ENCODE peak calls at places on chromosomes 1 and 21, in seven cellular contexts. F is left ventricle myocardium inferior; O is CD8-positive, alpha-beta T cell; P is mucosa of gallbladder; V is endothelial cell of umbilical vein; Y is posterior cingulate gyrus; D is activated CD8-positive, alpha-beta memory T cell treated with anti-CD3 and anti-CD28 coated beads for 48 hours. Q is an unnamed sample.

GRCh38 chr1:74195339-74195738 is 2.6 kb downstream of the LRRIQ3 start:
- DNase-seq in F (no peak), O (no peak), P (no peak), V (no peak), Y (no peak), D (no peak), Q (no peak)

GRCh38 chr1:183908095-183908494 is 103.2 kb downstream of the RGL1 start:
- DNase-seq in F (no peak), O (no peak), P (no peak), V (no peak), Y (no peak), D (no peak), Q (no peak)

GRCh38 chr1:226476657-226477319 is 68.9 kb upstream of the PARP1 start:
- DNase-seq in F (no peak), O (no peak), P (no peak), V (no peak), Y (no peak), D (no peak), Q (no peak)

GRCh38 chr21:45105906-45106485 is 31.6 kb downstream of the ADARB1 start:
- DNase-seq in F (no peak), O (no peak), P (no peak), V (no peak), Y (no peak), D (no peak), Q (no peak)

GRCh38 chr21:36542312-36543101 is 62.6 kb upstream of the CLDN14 start:
- DNase-seq in F (no peak), O (no peak), P (no peak), V (no peak), Y (no peak), D (no peak), Q (no peak)

GRCh38 chr1:235586992-235587391 is 62.6 kb downstream of the GNG4 start:
- DNase-seq in F (no peak), O (no peak), P (no peak), V (no peak), Y (no peak), D (no peak), Q (no peak)

GRCh38 chr1:205570796-205571537 is 60.8 kb downstream of the ELK4 start:
- DNase-seq in F (no peak), O (no peak), P (no peak), V (no peak), Y (no peak), D (no peak), Q (no peak)

GRCh38 chr1:19811206-19811851 is 3.8 kb downstream of the RNF186 start:
- DNase-seq in F (peak), O (no peak), P (peak), V (peak), Y (no peak), D (peak), Q (peak)

GRCh38 chr1:58652351-58653184 is 47.3 kb downstream of the MYSM1 start:
- DNase-seq in F (peak), O (peak), P (peak), V (peak), Y (peak), D (no peak), Q (peak)

GRCh38 chr1:32944180-32944579 is 20.4 kb downstream of the RNF19B start:
- DNase-seq in F (no peak), O (no peak), P (no peak), V (no peak), Y (no peak), D (no peak), Q (no peak)

GRCh38 chr21:30268608-30269197 is 14.0 kb downstream of the KRTAP24-1 start:
- DNase-seq in F (no peak), O (no peak), P (no peak), V (no peak), Y (no peak), D (no peak), Q (no peak)

GRCh38 chr1:3631330-3631729 is 6.5 kb downstream of the TPRG1L start:
- DNase-seq in F (no peak), O (no peak), P (no peak), V (no peak), Y (no peak), D (no peak), Q (no peak)

GRCh38 chr1:163589735-163590134 is 268.0 kb downstream of the NUF2 start:
- DNase-seq in F (no peak), O (no peak), P (no peak), V (no peak), Y (no peak), D (no peak), Q (no peak)

GRCh38 chr1:245901037-245901436 is 606.0 kb downstream of the SMYD3 start:
- DNase-seq in F (no peak), O (no peak), P (no peak), V (no peak), Y (no peak), D (no peak), Q (peak)

GRCh38 chr21:25489673-25490072 is 117.6 kb downstream of the MRPL39 start:
- DNase-seq in F (no peak), O (no peak), P (no peak), V (no peak), Y (no peak), D (no peak), Q (no peak)

GRCh38 chr1:109622103-109622892 is 2.7 kb downstream of the AMPD2 start:
- DNase-seq in F (no peak), O (no peak), P (no peak), V (no peak), Y (no peak), D (no peak), Q (no peak)

GRCh38 chr1:174875306-174875705 is 124.4 kb upstream of the CACYBP start:
- DNase-seq in F (no peak), O (no peak), P (peak), V (no peak), Y (no peak), D (no peak), Q (no peak)

GRCh38 chr1:61141288-61142044 is 59.1 kb downstream of the NFIA start:
- DNase-seq in F (no peak), O (no peak), P (no peak), V (peak), Y (no peak), D (no peak), Q (peak)

GRCh38 chr1:203369666-203370065 is 18.7 kb upstream of the FMOD start:
- DNase-seq in F (no peak), O (no peak), P (no peak), V (no peak), Y (no peak), D (no peak), Q (no peak)

GRCh38 chr1:51313268-51313852 is 17.0 kb downstream of the TTC39A start:
- DNase-seq in F (no peak), O (no peak), P (no peak), V (peak), Y (no peak), D (no peak), Q (no peak)

GRCh38 chr1:14769486-14770274 is 171.2 kb downstream of the KAZN start:
- DNase-seq in F (no peak), O (no peak), P (no peak), V (no peak), Y (no peak), D (no peak), Q (no peak)

GRCh38 chr1:78565393-78565792 is 54.9 kb upstream of the IFI44L start:
- DNase-seq in F (no peak), O (no peak), P (no peak), V (no peak), Y (no peak), D (no peak), Q (no peak)

GRCh38 chr1:40618108-40618507 is 47.4 kb downstream of the RIMS3 start:
- DNase-seq in F (no peak), O (no peak), P (no peak), V (no peak), Y (no peak), D (no peak), Q (no peak)

GRCh38 chr21:31555741-31556191 is 103.7 kb upstream of the SOD1 start:
- DNase-seq in F (no peak), O (no peak), P (no peak), V (no peak), Y (no peak), D (no peak), Q (no peak)

GRCh38 chr1:160078392-160079195 is 2.7 kb upstream of the KCNJ9 start:
- DNase-seq in F (no peak), O (peak), P (no peak), V (peak), Y (peak), D (peak), Q (peak)

GRCh38 chr1:220313576-220313975 is 41.3 kb upstream of the RAB3GAP2 start:
- DNase-seq in F (no peak), O (no peak), P (no peak), V (no peak), Y (no peak), D (no peak), Q (no peak)

GRCh38 chr1:161096514-161096913 is 1.6 kb upstream of the KLHDC9 start:
- DNase-seq in F (peak), O (no peak), P (no peak), V (no peak), Y (no peak), D (no peak), Q (peak)

GRCh38 chr1:31714442-31715096 is 10.8 kb upstream of the COL16A1 start:
- DNase-seq in F (peak), O (no peak), P (peak), V (peak), Y (no peak), D (no peak), Q (peak)

GRCh38 chr1:2640626-2641025 is 7.8 kb upstream of the MMEL1 start:
- DNase-seq in F (no peak), O (no peak), P (no peak), V (no peak), Y (no peak), D (no peak), Q (no peak)

GRCh38 chr1:46543382-46543760 is 8.1 kb downstream of the KNCN start:
- DNase-seq in F (no peak), O (no peak), P (no peak), V (no peak), Y (peak), D (no peak), Q (no peak)

GRCh38 chr1:86100401-86100800 is 56.2 kb downstream of the COL24A1 start:
- DNase-seq in F (no peak), O (no peak), P (no peak), V (no peak), Y (no peak), D (no peak), Q (no peak)

GRCh38 chr1:88774151-88774556 is 90.1 kb downstream of the PKN2 start:
- DNase-seq in F (no peak), O (no peak), P (peak), V (no peak), Y (no peak), D (no peak), Q (no peak)

GRCh38 chr1:81808760-81809159 is 8.0 kb downstream of the ADGRL2 start:
- DNase-seq in F (no peak), O (no peak), P (no peak), V (no peak), Y (no peak), D (no peak), Q (no peak)

GRCh38 chr1:183096889-183097288 is 73.7 kb downstream of the LAMC1 start:
- DNase-seq in F (no peak), O (no peak), P (peak), V (no peak), Y (no peak), D (no peak), Q (peak)

GRCh38 chr1:84298688-84299535 is 2.6 kb upstream of the SAMD13 start:
- DNase-seq in F (peak), O (peak), P (peak), V (peak), Y (peak), D (peak), Q (peak)

GRCh38 chr21:21188513-21189188 is 190.4 kb downstream of the NCAM2 start:
- DNase-seq in F (no peak), O (no peak), P (no peak), V (no peak), Y (no peak), D (no peak), Q (no peak)

GRCh38 chr1:21875621-21876063 is 61.5 kb downstream of the HSPG2 start:
- DNase-seq in F (no peak), O (no peak), P (no peak), V (no peak), Y (no peak), D (no peak), Q (no peak)

Q was measured in fibroblast of villous mesenchyme.